ENCODE peak calls at places on chromosomes 12 and 14, in nine cellular contexts. S is smooth muscle cell of the brain vasculature; Q is kidney tubule cell; J is central memory CD8-positive, alpha-beta T cell; D is caudate nucleus; Y is activated B cell treated with CpG ODN at 0.5 μM for 24 hours; I is fibroblast of gingiva; C is activated T-cell treated with anti-CD3 and anti-CD28 coated beads, Interleukin-2, amount 50 U/mL, for 24 hours; O is CD8-positive, alpha-beta T cell. H is an unnamed sample.

GRCh38 chr12:29566441-29566840 is 69.0 kb upstream of the OVCH1 start:
- DNase-seq in S (peak; percentile 77), Q (no peak), J (no peak), D (no peak), Y (no peak), I (no peak), C (no peak), O (no peak), H (no peak)

GRCh38 chr14:33709711-33710110 is 241.2 kb downstream of the EGLN3 start:
- DNase-seq in S (no peak), Q (no peak), J (no peak), D (no peak), Y (no peak), I (no peak), C (no peak), O (no peak), H (no peak)

GRCh38 chr12:95385246-95385645 is 88.7 kb upstream of the METAP2 start:
- DNase-seq in S (no peak), Q (no peak), J (no peak), D (no peak), Y (no peak), I (peak; percentile 76), C (no peak), O (no peak), H (no peak)

GRCh38 chr12:105945935-105946334 is 192.8 kb downstream of the NUAK1 start:
- DNase-seq in S (no peak), Q (peak; percentile 16), J (no peak), D (no peak), Y (no peak), I (no peak), C (no peak), O (no peak), H (no peak)

GRCh38 chr12:68040450-68041075 is 51.3 kb downstream of the IFNG-AS1 start:
- DNase-seq in S (peak; percentile 50), Q (peak; percentile 80), J (peak; percentile 39), D (no peak), Y (no peak), I (peak; percentile 55), C (peak; percentile 60), O (peak; percentile 50), H (no peak)

GRCh38 chr14:68695871-68696665 is 96.8 kb downstream of the ZFP36L1 start:
- DNase-seq in S (no peak), Q (no peak), J (no peak), D (no peak), Y (no peak), I (peak; percentile 37), C (no peak), O (no peak), H (no peak)

GRCh38 chr12:20777420-20777819 is 33.1 kb upstream of the SLCO1B3 start:
- DNase-seq in S (no peak), Q (no peak), J (no peak), D (no peak), Y (no peak), I (no peak), C (no peak), O (no peak), H (no peak)

GRCh38 chr14:92993302-92993701 is 70.4 kb downstream of the CHGA start:
- DNase-seq in S (no peak), Q (no peak), J (no peak), D (no peak), Y (no peak), I (no peak), C (no peak), O (no peak), H (no peak)

GRCh38 chr14:103109789-103110415 is 13.4 kb upstream of the TNFAIP2 start:
- DNase-seq in S (peak; percentile 44), Q (peak; percentile 96), J (no peak), D (no peak), Y (no peak), I (no peak), C (no peak), O (no peak), H (no peak)

GRCh38 chr14:24332094-24332983 is 2.5 kb downstream of the ADCY4 start:
- DNase-seq in S (no peak), Q (peak; percentile 77), J (peak; percentile 74), D (no peak), Y (peak; percentile 63), I (peak; percentile 44), C (peak; percentile 81), O (peak; percentile 75), H (peak; percentile 27)

GRCh38 chr14:90295870-90296516 is 35.7 kb downstream of the NRDE2 start:
- DNase-seq in S (no peak), Q (no peak), J (no peak), D (no peak), Y (no peak), I (no peak), C (no peak), O (no peak), H (no peak)

GRCh38 chr12:58530421-58531067 is 389.8 kb downstream of the LRIG3 start:
- DNase-seq in S (no peak), Q (peak; percentile 26), J (no peak), D (no peak), Y (no peak), I (peak; percentile 64), C (no peak), O (no peak), H (no peak)

GRCh38 chr12:122473543-122474323 is 27.0 kb downstream of the ZCCHC8 start:
- DNase-seq in S (no peak), Q (no peak), J (no peak), D (no peak), Y (no peak), I (no peak), C (peak; percentile 53), O (no peak), H (no peak)

GRCh38 chr12:52794479-52795331 is 1.2 kb downstream of the KRT3 start:
- DNase-seq in S (no peak), Q (peak; percentile 74), J (no peak), D (no peak), Y (no peak), I (no peak), C (no peak), O (no peak), H (no peak)

GRCh38 chr12:12614342-12614741 is 2.7 kb downstream of the CREBL2 start:
- DNase-seq in S (no peak), Q (no peak), J (no peak), D (no peak), Y (no peak), I (no peak), C (no peak), O (no peak), H (no peak)

H was measured in activated gamma-delta T cell.